ENCODE peak calls at places on chromosome 17, in seven cellular contexts. N, A, Z, D, Q, P and E are unnamed samples.

GRCh38 chr17:72416054-72416691 is 295.4 kb downstream of the SOX9 start:
- DNase-seq in Z (no peak), N (no peak), P (no peak), A (no peak), Q (no peak), D (no peak), E (no peak)

GRCh38 chr17:39781028-39781800 is 43.5 kb downstream of the GRB7 start:
- DNase-seq in Q (no peak), D (no peak), N (no peak), Z (no peak), P (no peak), A (no peak), E (no peak)

GRCh38 chr17:79950711-79951110 is 85.0 kb downstream of the TBC1D16 start:
- DNase-seq in N (no peak), D (no peak), Q (no peak), A (no peak), Z (peak; percentile 67), P (no peak), E (peak; percentile 37)

GRCh38 chr17:66412857-66413563 is 110.6 kb downstream of the PRKCA start:
- DNase-seq in D (no peak), N (peak; percentile 19), A (no peak), Q (no peak), Z (no peak), P (no peak), E (no peak)

GRCh38 chr17:41048441-41048840 is 1.3 kb upstream of the KRTAP2-1 start:
- DNase-seq in N (no peak), Z (no peak), P (no peak), A (no peak), Q (peak; percentile 91), D (peak; percentile 60), E (peak; percentile 41)

GRCh38 chr17:81253358-81254131 is 14.4 kb downstream of the NDUFAF8 start:
- DNase-seq in P (peak; percentile 32), Q (no peak), N (peak; percentile 63), D (peak; percentile 31), A (peak; percentile 39), Z (no peak), E (no peak)

GRCh38 chr17:82548681-82549303 is 29.3 kb downstream of the FOXK2 start:
- DNase-seq in Q (no peak), P (no peak), Z (peak; percentile 76), N (no peak), A (no peak), D (no peak), E (no peak)

GRCh38 chr17:32673964-32674363 is 187.2 kb downstream of the CDK5R1 start:
- DNase-seq in A (no peak), D (no peak), P (no peak), Z (no peak), Q (no peak), N (no peak), E (no peak)

GRCh38 chr17:65553009-65553645 is 8.3 kb downstream of the AXIN2 start:
- DNase-seq in Z (no peak), Q (peak; percentile 60), P (no peak), A (no peak), D (peak; percentile 74), N (no peak), E (peak; percentile 77)

GRCh38 chr17:58307468-58308172 is 21.0 kb downstream of the TSPOAP1 start:
- DNase-seq in Q (no peak), N (no peak), D (no peak), P (no peak), A (no peak), Z (peak; percentile 43), E (no peak)

GRCh38 chr17:82937411-82938371 is 97.9 kb upstream of the ZNF750 start:
- DNase-seq in D (no peak), P (no peak), Z (peak; percentile 45), N (no peak), Q (no peak), A (peak; percentile 16), E (no peak)

DNA sequence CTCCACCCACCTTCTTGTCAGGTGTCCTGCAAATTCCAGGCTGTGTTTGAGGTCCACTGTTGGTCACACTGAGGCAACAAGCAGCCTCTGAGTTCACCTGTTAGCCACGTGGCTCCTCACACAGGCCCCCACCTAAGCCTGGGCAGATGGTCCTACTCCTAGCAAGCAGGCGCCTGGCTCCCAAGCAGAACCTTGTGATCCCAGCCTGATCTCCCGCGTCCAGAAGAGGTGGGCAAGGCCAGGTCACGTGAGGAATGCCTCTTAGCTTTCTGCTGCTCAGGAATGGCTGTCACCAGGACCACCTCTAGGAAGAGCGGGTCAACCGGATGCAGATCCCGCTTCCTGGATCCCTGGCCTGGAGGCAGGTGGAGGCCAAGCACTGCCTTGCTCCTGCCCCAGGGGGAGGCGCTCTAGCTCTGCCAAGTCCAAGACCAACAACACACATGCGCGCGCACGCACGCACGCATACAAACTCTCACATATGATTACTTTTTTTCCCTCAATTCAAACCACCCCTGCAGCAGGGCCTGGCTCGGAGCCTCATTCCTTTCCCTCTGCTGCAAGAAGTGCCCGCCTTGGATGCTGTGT is 9.5 kb downstream of the CYB561 start:
- DNase-seq in P (no peak), Z (no peak), N (no peak), A (no peak), Q (no peak), D (no peak), E (no peak)
- TF ChIP-seq CTCF in P (no peak), Z (no peak), N (peak; percentile 56), A (no peak), Q (peak; percentile 20), D (no peak), E (peak; percentile 18)

DNA sequence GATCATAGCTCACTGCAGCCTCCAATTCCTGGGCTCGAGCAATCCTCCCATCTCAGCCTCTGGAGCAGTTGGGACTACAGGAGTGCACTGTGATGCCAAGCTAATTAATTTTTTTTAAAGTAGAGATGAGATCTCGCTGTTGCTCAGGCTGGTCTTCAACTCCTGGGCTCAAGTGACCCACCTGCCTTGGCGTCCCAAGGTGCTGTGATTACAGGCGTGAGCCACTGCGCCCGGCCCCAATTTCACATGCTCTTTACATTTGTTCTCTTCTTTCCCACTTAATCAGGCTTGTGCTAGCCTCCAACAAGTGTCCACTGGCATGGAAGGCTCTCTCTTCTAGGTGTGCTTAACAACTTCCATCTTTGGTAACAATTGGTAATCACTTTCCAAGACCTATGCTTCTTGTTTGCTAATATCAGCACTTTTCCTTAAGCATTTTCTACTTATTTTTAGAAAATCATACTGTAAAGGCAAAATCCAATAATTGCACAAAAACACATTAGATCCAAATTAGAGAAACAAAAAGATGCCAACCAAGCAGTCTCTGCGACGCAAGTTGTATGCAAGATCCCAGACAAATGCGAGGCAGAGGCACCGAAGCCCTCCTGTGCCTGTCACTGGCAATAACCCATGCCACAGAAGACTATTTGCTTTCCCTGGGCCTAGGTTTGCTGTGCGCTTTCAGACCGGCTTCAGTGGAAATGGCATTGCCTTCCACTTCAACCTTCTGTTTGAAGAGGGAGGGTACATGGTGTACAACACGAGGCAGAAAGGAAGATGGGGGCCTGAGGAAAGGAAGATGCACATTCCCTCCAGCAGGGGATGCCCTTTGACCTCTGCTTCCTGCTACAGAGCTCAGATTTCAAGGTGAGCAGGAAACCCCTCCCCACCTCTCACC is 52.6 kb downstream of the NOS2 start:
- DNase-seq in Z (no peak), A (no peak), D (no peak), N (no peak), P (no peak), Q (no peak), E (no peak)
- TF ChIP-seq CTCF in Z (no peak), A (no peak), D (peak; percentile 15), N (peak; percentile 52), P (no peak), Q (peak; percentile 70), E (peak; percentile 23)

DNA sequence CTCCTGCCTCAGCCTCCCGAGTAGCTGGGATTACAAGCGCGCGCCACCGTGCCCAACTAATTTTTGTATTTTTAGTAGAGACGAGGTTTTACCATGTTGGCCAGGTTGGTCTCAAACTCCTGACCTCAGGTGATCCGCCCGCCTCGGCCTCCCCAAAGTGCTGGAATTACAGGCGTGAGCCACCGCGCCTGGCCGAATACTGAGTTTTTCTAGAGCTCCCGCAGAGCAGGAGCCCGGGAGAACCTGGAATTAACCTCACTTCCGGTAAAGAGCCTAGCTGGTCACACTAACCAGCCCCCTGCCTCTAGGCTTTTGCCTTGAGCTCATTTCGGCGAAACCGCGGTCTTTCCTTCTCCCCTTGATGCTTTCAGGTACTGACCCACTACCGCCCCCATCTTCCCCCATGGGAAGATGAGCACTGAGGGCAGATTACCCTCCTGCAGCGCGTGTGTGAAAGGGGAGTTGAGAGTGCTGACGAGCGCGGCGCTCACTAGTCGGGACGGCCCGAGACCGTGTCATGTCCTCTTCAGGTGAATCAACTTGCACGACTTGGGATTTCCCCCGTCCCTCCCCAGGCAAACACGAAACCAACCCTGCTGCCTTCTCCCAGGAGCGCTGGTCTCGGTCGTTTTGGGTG is 743 bp upstream of the NEK8 start:
- DNase-seq in D (peak; percentile 48), N (peak; percentile 87), A (peak; percentile 62), P (peak; percentile 62), Z (peak; percentile 77), Q (peak; percentile 47), E (peak; percentile 43)
- TF ChIP-seq CTCF in D (peak; percentile 15), N (peak; percentile 67), A (no peak), P (no peak), Z (no peak), Q (peak; percentile 65), E (peak; percentile 32)

GRCh38 chr17:9801505-9801904 is 10.1 kb upstream of the DHRS7C start:
- DNase-seq in D (no peak), N (no peak), Q (no peak), Z (no peak), A (no peak), P (no peak), E (no peak)
- TF ChIP-seq CTCF in D (no peak), N (no peak), Q (no peak), Z (no peak), A (no peak), P (no peak), E (no peak)

GRCh38 chr17:55965051-55965450 is 188.2 kb upstream of the ANKFN1 start:
- DNase-seq in A (no peak), P (no peak), Q (no peak), D (no peak), N (no peak), Z (no peak), E (no peak)
- TF ChIP-seq CTCF in A (no peak), P (no peak), Q (no peak), D (no peak), N (peak; percentile 47), Z (no peak), E (no peak)

GRCh38 chr17:47066841-47067682 is 88.0 kb upstream of the RPRML start:
- DNase-seq in A (peak; percentile 37), N (peak; percentile 94), P (peak; percentile 58), Q (peak; percentile 85), D (peak; percentile 93), Z (peak; percentile 89), E (peak; percentile 91)
- TF ChIP-seq CTCF in A (no peak), N (peak; percentile 42), P (no peak), Q (peak; percentile 23), D (peak; percentile 16), Z (peak; percentile 14), E (peak; percentile 16)

DNA sequence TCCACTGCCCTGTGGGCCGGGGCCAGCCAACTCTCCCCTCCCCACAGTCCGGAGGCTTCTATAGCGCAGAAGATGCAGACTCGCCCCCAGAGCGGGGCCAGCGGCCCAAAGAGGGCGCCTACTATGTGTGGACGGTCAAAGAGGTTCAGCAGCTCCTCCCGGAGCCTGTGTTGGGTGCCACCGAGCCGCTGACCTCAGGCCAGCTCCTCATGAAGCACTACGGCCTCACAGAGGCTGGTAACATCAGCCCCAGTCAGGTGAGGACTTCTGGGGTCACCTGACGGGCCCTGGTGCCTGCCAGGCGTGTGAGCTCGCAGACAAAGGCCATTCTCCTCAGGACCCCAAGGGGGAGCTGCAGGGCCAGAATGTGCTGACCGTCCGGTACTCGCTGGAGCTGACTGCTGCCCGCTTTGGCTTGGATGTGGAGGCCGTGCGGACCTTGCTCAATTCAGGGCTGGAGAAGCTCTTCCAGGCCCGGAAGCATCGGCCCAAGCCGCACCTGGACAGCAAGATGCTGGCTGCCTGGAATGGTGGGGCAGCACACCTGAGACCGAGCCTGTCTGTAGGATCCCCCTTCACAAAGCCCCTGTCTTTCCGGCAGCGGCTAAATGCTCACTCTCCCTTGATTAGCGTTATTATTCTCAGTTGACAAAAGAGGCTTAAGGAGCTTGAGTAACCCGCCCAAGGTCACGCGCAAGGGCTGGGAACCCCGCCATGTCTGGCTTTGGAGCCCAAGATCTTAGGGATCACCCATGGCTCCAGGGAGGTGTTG is 3.9 kb downstream of the SPATA20 start:
- DNase-seq in Q (peak; percentile 70), A (peak; percentile 43), Z (peak; percentile 95), D (peak; percentile 85), P (no peak), N (peak; percentile 44), E (peak; percentile 81)
- TF ChIP-seq CTCF in Q (peak; percentile 87), A (no peak), Z (peak; percentile 83), D (peak; percentile 96), P (no peak), N (peak; percentile 70), E (peak; percentile 89)